ENCODE peak calls at places on chromosomes 12 and 14, in four cellular contexts. S is dorsolateral prefrontal cortex, N is RWPE1, K is transverse colon. G is an unnamed sample.

GRCh38 chr12:18690653-18691052 is 47.2 kb downstream of the PLCZ1 start:
- DNase-seq in N (peak), S (no peak), K (no peak), G (peak)

GRCh38 chr14:87133073-87133815 is 859.7 kb downstream of the GALC start:
- DNase-seq in K (no peak), S (no peak), N (peak), G (no peak)

GRCh38 chr12:69726922-69727321 is 11.7 kb upstream of the RAB3IP start:
- DNase-seq in S (no peak), K (no peak), N (no peak), G (no peak)

GRCh38 chr12:132166801-132167591 is 22.7 kb downstream of the NOC4L start:
- DNase-seq in K (no peak), S (no peak), N (no peak), G (no peak)

GRCh38 chr12:25553083-25553482 is at the start of gene LMNTD1:
- DNase-seq in S (no peak), N (no peak), K (no peak), G (no peak)

GRCh38 chr12:93813181-93813580 is 136.0 kb downstream of the CRADD start:
- DNase-seq in N (no peak), K (no peak), S (no peak), G (no peak)

GRCh38 chr14:72741836-72742681 is 151.8 kb downstream of the DPF3 start:
- DNase-seq in S (no peak), K (no peak), N (no peak), G (no peak)

GRCh38 chr12:2288001-2288400 is 235.2 kb downstream of the CACNA1C start:
- DNase-seq in K (peak), N (no peak), S (no peak), G (no peak)

GRCh38 chr14:52363969-52364368 is 49.9 kb downstream of the PTGER2 start:
- DNase-seq in S (no peak), N (no peak), K (no peak), G (no peak)

GRCh38 chr12:54993181-54993835 is 8.7 kb upstream of the TESPA1 start:
- DNase-seq in K (peak), S (peak), N (peak), G (peak)

GRCh38 chr12:65536876-65537661 is 258.6 kb downstream of the MSRB3 start:
- DNase-seq in K (peak), S (no peak), N (peak), G (peak)

GRCh38 chr12:105365231-105365630 is 34.7 kb downstream of the C12orf75 start:
- DNase-seq in S (no peak), N (no peak), K (no peak), G (no peak)

GRCh38 chr12:123099556-123100192 is 51.2 kb downstream of the PITPNM2 start:
- DNase-seq in K (no peak), S (no peak), N (no peak), G (no peak)

GRCh38 chr12:107144990-107145389 is 51.6 kb upstream of the CRY1 start:
- DNase-seq in N (peak), K (no peak), S (no peak), G (no peak)

GRCh38 chr12:95820096-95820703 is 29.6 kb upstream of the NTN4 start:
- DNase-seq in N (peak), K (peak), S (no peak), G (peak)

GRCh38 chr12:78101946-78102635 is 271.4 kb downstream of the NAV3 start:
- DNase-seq in S (no peak), N (no peak), K (no peak), G (peak)

GRCh38 chr12:92605621-92606170 is 97.1 kb upstream of the PLEKHG7 start:
- DNase-seq in K (no peak), N (no peak), S (no peak), G (no peak)

GRCh38 chr12:92602476-92602875 is 100.3 kb upstream of the PLEKHG7 start:
- DNase-seq in N (peak), K (no peak), S (no peak), G (peak)

GRCh38 chr12:92604786-92605185 is 98.0 kb upstream of the PLEKHG7 start:
- DNase-seq in K (no peak), S (no peak), N (no peak), G (no peak)

GRCh38 chr12:92602930-92603623 is 99.7 kb upstream of the PLEKHG7 start:
- DNase-seq in K (no peak), N (no peak), S (no peak), G (peak)

DNA sequence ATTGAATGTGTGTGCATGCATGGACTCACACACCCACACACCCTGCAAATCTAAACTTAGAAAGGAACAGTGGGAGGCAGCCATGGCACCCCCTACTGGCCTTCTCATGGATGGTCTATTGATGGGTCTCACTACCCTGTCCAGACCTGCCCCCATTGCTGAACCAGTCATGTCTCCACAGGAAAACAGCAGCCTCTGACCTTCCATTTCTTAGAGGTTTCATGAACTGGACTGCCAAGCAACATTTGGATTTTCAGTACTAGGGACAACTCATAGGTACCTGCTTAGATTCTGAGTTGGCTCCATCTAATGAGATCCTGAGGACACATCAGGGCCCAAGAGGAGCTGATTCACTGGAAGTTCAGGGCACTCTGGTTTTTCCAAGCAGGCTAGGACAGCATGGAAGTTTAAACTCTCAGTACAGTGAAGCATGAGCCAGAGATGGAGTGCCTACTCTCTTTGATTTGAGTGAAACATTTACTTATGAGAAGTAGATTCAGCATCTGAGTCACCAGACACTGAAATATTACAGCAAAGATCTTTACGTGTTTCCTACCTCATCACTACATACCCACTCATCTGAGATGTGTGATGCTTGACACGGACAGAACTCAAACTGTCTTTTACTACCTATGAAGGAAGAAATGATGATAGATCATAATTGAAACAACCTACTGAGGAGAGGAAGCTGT is 98.9 kb upstream of the PLEKHG7 start:
- DNase-seq in K (no peak), N (no peak), S (no peak), G (peak)
- TF ChIP-seq CTCF in K (no peak), N (no peak), S (no peak), G (peak)

GRCh38 chr12:58671196-58671595 is 249.1 kb downstream of the LRIG3 start:
- DNase-seq in S (no peak), K (no peak), N (no peak), G (no peak)

GRCh38 chr12:58668831-58669230 is 251.5 kb downstream of the LRIG3 start:
- DNase-seq in K (no peak), S (no peak), N (no peak), G (no peak)

GRCh38 chr12:58670623-58671022 is 249.7 kb downstream of the LRIG3 start:
- DNase-seq in S (no peak), K (no peak), N (no peak), G (no peak)

GRCh38 chr12:58668233-58668632 is 252.1 kb downstream of the LRIG3 start:
- DNase-seq in S (no peak), N (no peak), K (no peak), G (no peak)

GRCh38 chr12:58665375-58665774 is 254.9 kb downstream of the LRIG3 start:
- DNase-seq in S (no peak), K (no peak), N (no peak), G (no peak)
- TF ChIP-seq CTCF in S (no peak), K (no peak), N (no peak), G (no peak)

DNA sequence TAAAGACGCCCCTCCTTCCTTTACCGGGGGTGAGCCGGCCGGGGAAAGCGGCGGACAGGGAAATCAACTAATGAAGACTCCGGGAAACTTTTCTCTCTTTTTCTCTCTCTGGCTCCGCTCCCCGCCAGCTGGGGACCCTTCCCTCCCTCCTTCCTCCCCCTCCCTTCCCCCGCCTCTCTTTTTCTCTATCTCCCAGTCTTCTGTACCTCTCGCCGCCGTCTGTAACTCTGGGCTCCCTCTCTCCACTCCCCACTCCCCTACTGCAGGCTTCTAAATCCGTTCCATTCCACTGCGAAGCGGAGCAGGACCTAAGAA is 6.9 kb upstream of the HOXC11 start:
- DNase-seq in N (no peak), S (no peak), K (no peak), G (no peak)
- TF ChIP-seq CTCF in N (no peak), S (no peak), K (no peak), G (no peak)

GRCh38 chr12:12398026-12398859 is 41.4 kb downstream of the BORCS5 start:
- DNase-seq in N (peak), S (no peak), K (peak), G (peak)
- TF ChIP-seq CTCF in N (no peak), S (peak), K (no peak), G (no peak)

GRCh38 chr14:90381011-90381790 is 15.6 kb upstream of the CALM1 start:
- DNase-seq in N (no peak), S (peak), K (peak), G (no peak)
- TF ChIP-seq CTCF in N (no peak), S (peak), K (peak), G (no peak)

GRCh38 chr14:96178674-96179321 is 25.8 kb upstream of the BDKRB2 start:
- DNase-seq in N (no peak), K (no peak), S (no peak), G (no peak)
- TF ChIP-seq CTCF in N (no peak), K (no peak), S (no peak), G (no peak)

DNA sequence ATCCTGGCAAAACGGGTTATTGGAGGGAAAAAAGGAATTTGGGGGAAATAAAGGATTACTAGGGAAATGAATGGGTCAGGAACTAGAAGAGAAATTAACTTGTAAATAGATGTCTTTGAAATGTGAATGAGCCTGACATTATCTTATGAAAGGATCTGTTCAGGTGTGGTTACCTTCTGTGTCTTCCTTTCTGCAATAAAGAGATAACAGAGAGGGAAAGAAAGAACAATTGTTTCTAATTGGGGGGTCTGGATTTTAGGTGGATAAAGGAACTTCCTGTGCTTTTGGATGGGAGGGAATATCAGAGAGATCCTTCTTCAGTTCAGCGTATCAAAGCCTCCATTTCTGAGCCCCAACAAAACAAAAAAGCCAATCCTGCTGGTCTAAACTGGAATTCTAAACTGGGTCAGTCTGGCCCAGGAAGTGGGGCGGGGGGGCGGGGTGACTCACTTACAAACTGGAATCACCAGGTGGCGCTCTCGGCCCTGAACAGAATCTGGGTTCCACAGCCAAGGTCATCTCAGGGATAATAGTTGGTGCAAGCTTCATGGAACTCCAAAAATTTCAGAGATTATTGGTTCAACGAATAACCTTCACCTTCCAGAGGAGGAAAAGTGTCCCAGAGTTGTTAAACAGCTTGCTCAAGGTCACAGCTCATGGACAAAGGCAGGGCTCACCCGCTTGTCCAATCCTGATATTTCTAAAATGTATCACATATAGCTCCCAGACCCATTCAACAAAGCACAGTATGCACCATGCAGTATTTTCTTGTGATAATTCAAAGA is 15.2 kb upstream of the PEBP1 start:
- DNase-seq in S (peak), K (peak), N (peak), G (peak)
- TF ChIP-seq CTCF in S (peak), K (peak), N (peak), G (peak)

GRCh38 chr14:94193776-94194175 is 19.7 kb downstream of the PPP4R4 start:
- DNase-seq in K (no peak), S (no peak), N (no peak), G (no peak)

GRCh38 chr14:94196057-94196456 is 21.9 kb downstream of the PPP4R4 start:
- DNase-seq in S (no peak), K (no peak), N (no peak), G (no peak)

GRCh38 chr14:94192534-94192933 is 18.4 kb downstream of the PPP4R4 start:
- DNase-seq in S (no peak), K (no peak), N (no peak), G (no peak)
- TF ChIP-seq CTCF in S (no peak), K (no peak), N (no peak), G (no peak)

G was measured in Calu3.